ENCODE peak calls at places on chromosome 12, in seven cellular contexts. One of them, this sample, is unnamed.

GRCh38 chr12:32155911-32156585 is 49.4 kb downstream of the BICD1 start:
- DNase-seq in HTR-8/SVneo: peak
- DNase-seq in GM23248: no peak
- DNase-seq in stimulated activated CD4-positive, alpha-beta T cell treated with anti-CD3 and anti-CD28 coated beads, Interleukin-4, amount 100 ng/mL, for 24 hours: no peak
- DNase-seq in spleen: no peak
- DNase-seq in AML-193: no peak
- DNase-seq in GM19239: no peak
- DNase-seq in this sample: no peak

GRCh38 chr12:92417343-92417742 is 271.7 kb upstream of the BTG1 start:
- DNase-seq in HTR-8/SVneo: no peak
- DNase-seq in GM19239: no peak
- DNase-seq in AML-193: no peak
- DNase-seq in spleen: no peak
- DNase-seq in stimulated activated CD4-positive, alpha-beta T cell treated with anti-CD3 and anti-CD28 coated beads, Interleukin-4, amount 100 ng/mL, for 24 hours: no peak
- DNase-seq in GM23248: no peak
- DNase-seq in this sample: no peak

GRCh38 chr12:108381793-108382436 is 42.8 kb upstream of the CMKLR1 start:
- DNase-seq in stimulated activated CD4-positive, alpha-beta T cell treated with anti-CD3 and anti-CD28 coated beads, Interleukin-4, amount 100 ng/mL, for 24 hours: no peak
- DNase-seq in spleen: no peak
- DNase-seq in HTR-8/SVneo: no peak
- DNase-seq in AML-193: no peak
- DNase-seq in GM19239: no peak
- DNase-seq in GM23248: peak
- DNase-seq in this sample: no peak

GRCh38 chr12:101969-102878 is 35.7 kb downstream of the IQSEC3 start:
- DNase-seq in GM23248: peak
- DNase-seq in GM19239: no peak
- DNase-seq in AML-193: no peak
- DNase-seq in spleen: no peak
- DNase-seq in stimulated activated CD4-positive, alpha-beta T cell treated with anti-CD3 and anti-CD28 coated beads, Interleukin-4, amount 100 ng/mL, for 24 hours: no peak
- DNase-seq in HTR-8/SVneo: no peak
- DNase-seq in this sample: no peak

GRCh38 chr12:2179953-2180736 is 127.4 kb downstream of the CACNA1C start:
- DNase-seq in spleen: no peak
- DNase-seq in GM19239: no peak
- DNase-seq in HTR-8/SVneo: peak
- DNase-seq in AML-193: no peak
- DNase-seq in GM23248: peak
- DNase-seq in stimulated activated CD4-positive, alpha-beta T cell treated with anti-CD3 and anti-CD28 coated beads, Interleukin-4, amount 100 ng/mL, for 24 hours: no peak
- DNase-seq in this sample: peak

GRCh38 chr12:94644141-94644575 is 6.2 kb downstream of the TMCC3 start:
- DNase-seq in AML-193: no peak
- DNase-seq in stimulated activated CD4-positive, alpha-beta T cell treated with anti-CD3 and anti-CD28 coated beads, Interleukin-4, amount 100 ng/mL, for 24 hours: no peak
- DNase-seq in GM19239: no peak
- DNase-seq in GM23248: peak
- DNase-seq in spleen: peak
- DNase-seq in HTR-8/SVneo: peak
- DNase-seq in this sample: no peak

GRCh38 chr12:103548622-103549601 is 38.2 kb upstream of the STAB2 start:
- DNase-seq in GM23248: peak
- DNase-seq in GM19239: peak
- DNase-seq in AML-193: peak
- DNase-seq in HTR-8/SVneo: peak
- DNase-seq in spleen: no peak
- DNase-seq in stimulated activated CD4-positive, alpha-beta T cell treated with anti-CD3 and anti-CD28 coated beads, Interleukin-4, amount 100 ng/mL, for 24 hours: peak
- DNase-seq in this sample: no peak

GRCh38 chr12:111685322-111685810 is 390 bp downstream of the BRAP start:
- DNase-seq in stimulated activated CD4-positive, alpha-beta T cell treated with anti-CD3 and anti-CD28 coated beads, Interleukin-4, amount 100 ng/mL, for 24 hours: no peak
- DNase-seq in GM23248: no peak
- DNase-seq in GM19239: no peak
- DNase-seq in HTR-8/SVneo: peak
- DNase-seq in spleen: no peak
- DNase-seq in AML-193: peak
- DNase-seq in this sample: no peak

GRCh38 chr12:14495326-14495725 is 72.4 kb downstream of the PLBD1 start:
- DNase-seq in AML-193: no peak
- DNase-seq in stimulated activated CD4-positive, alpha-beta T cell treated with anti-CD3 and anti-CD28 coated beads, Interleukin-4, amount 100 ng/mL, for 24 hours: no peak
- DNase-seq in GM23248: no peak
- DNase-seq in HTR-8/SVneo: no peak
- DNase-seq in spleen: no peak
- DNase-seq in GM19239: no peak
- DNase-seq in this sample: no peak

GRCh38 chr12:42560977-42561376 is 28.6 kb downstream of the PRICKLE1 start:
- DNase-seq in GM23248: no peak
- DNase-seq in HTR-8/SVneo: no peak
- DNase-seq in stimulated activated CD4-positive, alpha-beta T cell treated with anti-CD3 and anti-CD28 coated beads, Interleukin-4, amount 100 ng/mL, for 24 hours: no peak
- DNase-seq in spleen: no peak
- DNase-seq in GM19239: no peak
- DNase-seq in AML-193: no peak
- DNase-seq in this sample: no peak

GRCh38 chr12:111841236-111841749 is 735 bp upstream of the MAPKAPK5 start:
- DNase-seq in GM23248: peak
- DNase-seq in spleen: no peak
- DNase-seq in HTR-8/SVneo: peak
- DNase-seq in AML-193: no peak
- DNase-seq in stimulated activated CD4-positive, alpha-beta T cell treated with anti-CD3 and anti-CD28 coated beads, Interleukin-4, amount 100 ng/mL, for 24 hours: no peak
- DNase-seq in GM19239: peak
- DNase-seq in this sample: no peak

GRCh38 chr12:7479784-7480183 is 23.8 kb downstream of the CD163 start:
- DNase-seq in AML-193: no peak
- DNase-seq in HTR-8/SVneo: no peak
- DNase-seq in stimulated activated CD4-positive, alpha-beta T cell treated with anti-CD3 and anti-CD28 coated beads, Interleukin-4, amount 100 ng/mL, for 24 hours: no peak
- DNase-seq in spleen: no peak
- DNase-seq in GM23248: peak
- DNase-seq in GM19239: no peak
- DNase-seq in this sample: no peak

GRCh38 chr12:93025145-93026103 is 96.3 kb upstream of the EEA1 start:
- DNase-seq in AML-193: peak
- DNase-seq in spleen: no peak
- DNase-seq in HTR-8/SVneo: peak
- DNase-seq in stimulated activated CD4-positive, alpha-beta T cell treated with anti-CD3 and anti-CD28 coated beads, Interleukin-4, amount 100 ng/mL, for 24 hours: no peak
- DNase-seq in GM19239: peak
- DNase-seq in GM23248: peak
- DNase-seq in this sample: no peak

GRCh38 chr12:54216580-54217308 is 28.0 kb upstream of the SMUG1 start:
- DNase-seq in spleen: peak
- DNase-seq in GM23248: peak
- DNase-seq in HTR-8/SVneo: peak
- DNase-seq in AML-193: peak
- DNase-seq in GM19239: peak
- DNase-seq in stimulated activated CD4-positive, alpha-beta T cell treated with anti-CD3 and anti-CD28 coated beads, Interleukin-4, amount 100 ng/mL, for 24 hours: peak
- DNase-seq in this sample: peak

GRCh38 chr12:29980304-29980703 is 196.6 kb upstream of the TMTC1 start:
- DNase-seq in GM23248: no peak
- DNase-seq in AML-193: no peak
- DNase-seq in spleen: no peak
- DNase-seq in HTR-8/SVneo: no peak
- DNase-seq in GM19239: no peak
- DNase-seq in stimulated activated CD4-positive, alpha-beta T cell treated with anti-CD3 and anti-CD28 coated beads, Interleukin-4, amount 100 ng/mL, for 24 hours: no peak
- DNase-seq in this sample: no peak

GRCh38 chr12:131121705-131122405 is 168.1 kb downstream of the ADGRD1 start:
- DNase-seq in HTR-8/SVneo: no peak
- DNase-seq in GM23248: no peak
- DNase-seq in stimulated activated CD4-positive, alpha-beta T cell treated with anti-CD3 and anti-CD28 coated beads, Interleukin-4, amount 100 ng/mL, for 24 hours: no peak
- DNase-seq in AML-193: peak
- DNase-seq in GM19239: no peak
- DNase-seq in spleen: no peak
- DNase-seq in this sample: peak

GRCh38 chr12:26935636-26936378 is 2.0 kb downstream of the INTS13 start:
- DNase-seq in stimulated activated CD4-positive, alpha-beta T cell treated with anti-CD3 and anti-CD28 coated beads, Interleukin-4, amount 100 ng/mL, for 24 hours: no peak
- DNase-seq in HTR-8/SVneo: no peak
- DNase-seq in GM19239: no peak
- DNase-seq in AML-193: peak
- DNase-seq in GM23248: no peak
- DNase-seq in spleen: no peak
- DNase-seq in this sample: no peak

GRCh38 chr12:32051511-32052299 is 54.9 kb upstream of the BICD1 start:
- DNase-seq in AML-193: peak
- DNase-seq in GM23248: peak
- DNase-seq in stimulated activated CD4-positive, alpha-beta T cell treated with anti-CD3 and anti-CD28 coated beads, Interleukin-4, amount 100 ng/mL, for 24 hours: no peak
- DNase-seq in GM19239: no peak
- DNase-seq in HTR-8/SVneo: peak
- DNase-seq in spleen: no peak
- DNase-seq in this sample: no peak

GRCh38 chr12:57740656-57741412 is 2.3 kb upstream of the AGAP2 start:
- DNase-seq in GM23248: no peak
- DNase-seq in spleen: peak
- DNase-seq in stimulated activated CD4-positive, alpha-beta T cell treated with anti-CD3 and anti-CD28 coated beads, Interleukin-4, amount 100 ng/mL, for 24 hours: peak
- DNase-seq in HTR-8/SVneo: no peak
- DNase-seq in AML-193: peak
- DNase-seq in GM19239: peak
- DNase-seq in this sample: no peak

GRCh38 chr12:80053048-80053790 is 46.1 kb upstream of the OTOGL start:
- DNase-seq in GM19239: no peak
- DNase-seq in HTR-8/SVneo: no peak
- DNase-seq in stimulated activated CD4-positive, alpha-beta T cell treated with anti-CD3 and anti-CD28 coated beads, Interleukin-4, amount 100 ng/mL, for 24 hours: no peak
- DNase-seq in GM23248: peak
- DNase-seq in spleen: no peak
- DNase-seq in AML-193: no peak
- DNase-seq in this sample: peak

GRCh38 chr12:2853626-2854025 is 3.2 kb downstream of the TEX52 start:
- DNase-seq in AML-193: no peak
- DNase-seq in spleen: peak
- DNase-seq in GM19239: peak
- DNase-seq in GM23248: peak
- DNase-seq in stimulated activated CD4-positive, alpha-beta T cell treated with anti-CD3 and anti-CD28 coated beads, Interleukin-4, amount 100 ng/mL, for 24 hours: peak
- DNase-seq in HTR-8/SVneo: peak
- DNase-seq in this sample: peak